ENCODE peak calls at places on chromosomes 3 and 15, in seven cellular contexts. N is NCI-H748 treated with DMSO at 0.1 percent for 48 hours; E is naive thymus-derived CD8-positive, alpha-beta T cell; M is LHCN-M2; R is stimulated activated CD8-positive, alpha-beta memory T cell treated with anti-CD3 and anti-CD28 coated beads, Interleukin-15, amount 100 ng/mL, for 4 hours; F is germinal center; H is dermis blood vessel endothelial cell. B is an unnamed sample.
A peak's percentile ranks its signal among the peaks of the same experiment; 100 is the strongest.

GRCh38 chr15:40103124-40103858 is 5.4 kb downstream of the BMF start:
- DNase-seq in N (peak; percentile 86), E (no peak), M (peak; percentile 87), R (no peak), F (no peak), H (peak; percentile 68), B (peak; percentile 96)

GRCh38 chr3:79317551-79318518 is 450.0 kb downstream of the ROBO1 start:
- DNase-seq in N (no peak), E (no peak), M (no peak), R (no peak), F (no peak), H (no peak), B (no peak)

GRCh38 chr3:49198161-49198560 is 26.8 kb downstream of the KLHDC8B start:
- DNase-seq in N (no peak), E (no peak), M (no peak), R (no peak), F (no peak), H (no peak), B (no peak)

GRCh38 chr3:28791713-28792255 is 443.2 kb upstream of the AZI2 start:
- DNase-seq in N (peak; percentile 46), E (no peak), M (peak; percentile 54), R (no peak), F (no peak), H (no peak), B (peak; percentile 28)

GRCh38 chr15:70172561-70172960 is 74.8 kb upstream of the TLE3 start:
- DNase-seq in N (no peak), E (no peak), M (no peak), R (no peak), F (no peak), H (no peak), B (no peak)

GRCh38 chr3:57281710-57282109 is 10.8 kb downstream of the ASB14 start:
- DNase-seq in N (no peak), E (no peak), M (peak; percentile 73), R (no peak), F (no peak), H (peak; percentile 28), B (no peak)

GRCh38 chr15:38362355-38362754 is 91.6 kb upstream of the FAM98B start:
- DNase-seq in N (no peak), E (no peak), M (no peak), R (no peak), F (no peak), H (no peak), B (no peak)

GRCh38 chr15:88912500-88912921 is 668 bp downstream of the MFGE8 start:
- DNase-seq in N (no peak), E (no peak), M (peak; percentile 49), R (no peak), F (no peak), H (peak; percentile 25), B (peak; percentile 24)

GRCh38 chr15:83695246-83695645 is 41.3 kb downstream of the ADAMTSL3 start:
- DNase-seq in N (no peak), E (no peak), M (peak; percentile 53), R (no peak), F (no peak), H (no peak), B (peak; percentile 21)

GRCh38 chr3:112378989-112379692 is 46.2 kb downstream of the CD200 start:
- DNase-seq in N (no peak), E (no peak), M (peak; percentile 92), R (no peak), F (no peak), H (no peak), B (peak; percentile 24)

GRCh38 chr15:64792282-64792681 is 16.9 kb upstream of the RBPMS2 start:
- DNase-seq in N (no peak), E (no peak), M (peak; percentile 19), R (no peak), F (no peak), H (no peak), B (no peak)

GRCh38 chr3:49199244-49199899 is 28.0 kb downstream of the KLHDC8B start:
- DNase-seq in N (no peak), E (no peak), M (peak; percentile 90), R (no peak), F (no peak), H (peak; percentile 88), B (peak; percentile 96)

GRCh38 chr3:11582123-11582968 is 61.4 kb downstream of the VGLL4 start:
- DNase-seq in N (no peak), E (no peak), M (peak; percentile 52), R (no peak), F (no peak), H (peak; percentile 74), B (peak; percentile 82)

GRCh38 chr15:33200444-33200843 is 5.9 kb upstream of the FMN1 start:
- DNase-seq in N (no peak), E (no peak), M (no peak), R (no peak), F (no peak), H (no peak), B (no peak)

GRCh38 chr15:42727740-42728355 is 9.1 kb downstream of the CDAN1 start:
- DNase-seq in N (no peak), E (no peak), M (no peak), R (no peak), F (no peak), H (no peak), B (no peak)

GRCh38 chr15:57915827-57916531 is 149.5 kb downstream of the ALDH1A2 start:
- DNase-seq in N (no peak), E (no peak), M (no peak), R (no peak), F (no peak), H (no peak), B (no peak)

GRCh38 chr15:73357999-73358665 is 10.6 kb downstream of the HCN4 start:
- DNase-seq in N (no peak), E (no peak), M (no peak), R (no peak), F (no peak), H (no peak), B (no peak)

GRCh38 chr15:78280289-78281072 is 16.1 kb downstream of the DNAJA4 start:
- DNase-seq in N (no peak), E (no peak), M (no peak), R (no peak), F (no peak), H (no peak), B (no peak)

GRCh38 chr3:58640700-58641372 is 25.7 kb downstream of the FAM3D start:
- DNase-seq in N (peak; percentile 62), E (peak; percentile 10), M (peak; percentile 46), R (no peak), F (peak; percentile 71), H (peak; percentile 85), B (peak; percentile 95)

GRCh38 chr15:93664180-93664951 is 567.0 kb upstream of the MCTP2 start:
- DNase-seq in N (no peak), E (no peak), M (no peak), R (no peak), F (no peak), H (no peak), B (peak; percentile 55)

GRCh38 chr3:54476876-54477275 is 354.5 kb downstream of the CACNA2D3 start:
- DNase-seq in N (no peak), E (no peak), M (no peak), R (no peak), F (no peak), H (no peak), B (no peak)

GRCh38 chr3:107710851-107711250 is 188.1 kb downstream of the BBX start:
- DNase-seq in N (no peak), E (no peak), M (peak; percentile 73), R (no peak), F (no peak), H (peak; percentile 77), B (no peak)

GRCh38 chr3:184733971-184734608 is 22.2 kb upstream of the MAGEF1 start:
- DNase-seq in N (no peak), E (no peak), M (no peak), R (no peak), F (no peak), H (no peak), B (no peak)

GRCh38 chr3:33315826-33316225 is 38.6 kb downstream of the FBXL2 start:
- DNase-seq in N (no peak), E (no peak), M (peak; percentile 68), R (no peak), F (no peak), H (peak; percentile 97), B (no peak)

GRCh38 chr15:96125681-96126080 is 204.8 kb upstream of the NR2F2 start:
- DNase-seq in N (no peak), E (no peak), M (peak; percentile 38), R (no peak), F (no peak), H (no peak), B (no peak)

GRCh38 chr3:132983143-132983770 is 54.9 kb upstream of the TMEM108 start:
- DNase-seq in N (no peak), E (no peak), M (peak; percentile 80), R (no peak), F (no peak), H (no peak), B (no peak)

GRCh38 chr3:159559771-159560170 is 428.9 kb upstream of the IL12A start:
- DNase-seq in N (no peak), E (no peak), M (no peak), R (no peak), F (no peak), H (no peak), B (no peak)

GRCh38 chr3:102006812-102007485 is 157.6 kb downstream of the NFKBIZ start:
- DNase-seq in N (no peak), E (no peak), M (peak; percentile 97), R (no peak), F (no peak), H (peak; percentile 89), B (no peak)

GRCh38 chr15:69612112-69612511 is 159.5 kb downstream of the RPLP1 start:
- DNase-seq in N (peak; percentile 37), E (no peak), M (no peak), R (no peak), F (no peak), H (no peak), B (no peak)

GRCh38 chr3:190305406-190305805 is 16.8 kb downstream of the CLDN1 start:
- DNase-seq in N (no peak), E (no peak), M (peak; percentile 43), R (no peak), F (no peak), H (peak; percentile 45), B (no peak)

GRCh38 chr3:64150527-64151238 is 74.6 kb downstream of the PRICKLE2 start:
- DNase-seq in N (peak; percentile 74), E (no peak), M (no peak), R (no peak), F (no peak), H (peak; percentile 40), B (no peak)

GRCh38 chr15:83475551-83475950 is 28.4 kb downstream of the SH3GL3 start:
- DNase-seq in N (no peak), E (no peak), M (peak; percentile 20), R (no peak), F (no peak), H (no peak), B (peak; percentile 53)

GRCh38 chr3:149581248-149581647 is 76.6 kb downstream of the WWTR1 start:
- DNase-seq in N (no peak), E (no peak), M (peak; percentile 81), R (no peak), F (no peak), H (no peak), B (no peak)

GRCh38 chr3:11835028-11835639 is 11.6 kb downstream of the TAMM41 start:
- DNase-seq in N (no peak), E (no peak), M (peak; percentile 18), R (no peak), F (peak; percentile 20), H (peak; percentile 61), B (peak; percentile 53)

GRCh38 chr15:75178171-75178937 is 23.3 kb upstream of the C15orf39 start:
- DNase-seq in N (no peak), E (no peak), M (no peak), R (no peak), F (peak; percentile 29), H (peak; percentile 27), B (peak; percentile 71)

GRCh38 chr3:146493221-146493620 is 23.9 kb upstream of the PLSCR2 start:
- DNase-seq in N (no peak), E (no peak), M (peak; percentile 61), R (no peak), F (no peak), H (no peak), B (no peak)

GRCh38 chr3:178795349-178795748 is 259.1 kb downstream of the KCNMB2 start:
- DNase-seq in N (no peak), E (no peak), M (no peak), R (no peak), F (no peak), H (no peak), B (peak; percentile 52)